ENCODE peak calls at places on chromosome 9, in five cellular contexts. K is suprapubic skin, B is heart right ventricle, U is ovary, Y is A673. R is an unnamed sample.

GRCh38 chr9:4425358-4426045 is 64.8 kb upstream of the SLC1A1 start:
- DNase-seq in K (no peak), B (no peak), U (no peak), Y (peak; percentile 12), R (no peak)

GRCh38 chr9:37364751-37365360 is 57.6 kb upstream of the GRHPR start:
- DNase-seq in K (no peak), B (no peak), U (no peak), Y (no peak), R (no peak)

GRCh38 chr9:130561056-130561455 is 18.3 kb upstream of the FUBP3 start:
- DNase-seq in K (no peak), B (no peak), U (no peak), Y (no peak), R (no peak)

GRCh38 chr9:136844766-136845464 is 2.6 kb downstream of the AJM1 start:
- DNase-seq in K (no peak), B (no peak), U (no peak), Y (no peak), R (no peak)

GRCh38 chr9:5951686-5952211 is 61.1 kb downstream of the MLANA start:
- DNase-seq in K (no peak), B (no peak), U (no peak), Y (no peak), R (no peak)

GRCh38 chr9:68999393-69000105 is 14.4 kb downstream of the PRKACG start:
- DNase-seq in K (no peak), B (peak; percentile 84), U (peak; percentile 24), Y (peak; percentile 78), R (no peak)

GRCh38 chr9:134159566-134160245 is 4.7 kb downstream of the RNU6ATAC start:
- DNase-seq in K (no peak), B (no peak), U (no peak), Y (no peak), R (no peak)

GRCh38 chr9:35774907-35775635 is 16.3 kb upstream of the NPR2 start:
- DNase-seq in K (no peak), B (peak; percentile 25), U (no peak), Y (no peak), R (no peak)

GRCh38 chr9:38066907-38067610 is 2.0 kb downstream of the SHB start:
- DNase-seq in K (no peak), B (peak; percentile 66), U (peak; percentile 56), Y (peak; percentile 37), R (no peak)

GRCh38 chr9:136624184-136624951 is 38.3 kb upstream of the EGFL7 start:
- DNase-seq in K (no peak), B (no peak), U (no peak), Y (no peak), R (no peak)

GRCh38 chr9:37350486-37351190 is 71.9 kb upstream of the GRHPR start:
- DNase-seq in K (no peak), B (no peak), U (no peak), Y (no peak), R (no peak)

GRCh38 chr9:93235278-93235960 is 51.5 kb downstream of the WNK2 start:
- DNase-seq in K (no peak), B (peak; percentile 21), U (no peak), Y (no peak), R (no peak)

GRCh38 chr9:35627575-35627974 is 9.4 kb upstream of the CD72 start:
- DNase-seq in K (no peak), B (no peak), U (no peak), Y (no peak), R (no peak)

GRCh38 chr9:113687680-113688371 is 188.3 kb upstream of the ZNF618 start:
- DNase-seq in K (no peak), B (no peak), U (peak; percentile 44), Y (no peak), R (no peak)

GRCh38 chr9:136996361-136997281 is at the start of gene CLIC3:
- DNase-seq in K (no peak), B (no peak), U (peak; percentile 56), Y (no peak), R (no peak)

GRCh38 chr9:27538668-27539067 is 9.1 kb upstream of the MOB3B start:
- DNase-seq in K (no peak), B (no peak), U (no peak), Y (no peak), R (no peak)

GRCh38 chr9:116689117-116689516 is 2.0 kb downstream of the TRIM32 start:
- DNase-seq in K (no peak), B (no peak), U (no peak), Y (no peak), R (no peak)

GRCh38 chr9:127136081-127136879 is 13.8 kb upstream of the ANGPTL2 start:
- DNase-seq in K (no peak), B (no peak), U (peak; percentile 26), Y (no peak), R (no peak)

GRCh38 chr9:91678807-91679206 is 255.2 kb upstream of the NFIL3 start:
- DNase-seq in K (no peak), B (no peak), U (no peak), Y (no peak), R (no peak)

GRCh38 chr9:91677354-91677753 is 253.7 kb upstream of the NFIL3 start:
- DNase-seq in K (no peak), B (no peak), U (no peak), Y (no peak), R (no peak)

GRCh38 chr9:91677822-91678221 is 254.2 kb upstream of the NFIL3 start:
- DNase-seq in K (no peak), B (no peak), U (no peak), Y (no peak), R (no peak)

GRCh38 chr9:91680129-91680528 is 256.5 kb upstream of the NFIL3 start:
- DNase-seq in K (no peak), B (no peak), U (no peak), Y (no peak), R (no peak)

DNA sequence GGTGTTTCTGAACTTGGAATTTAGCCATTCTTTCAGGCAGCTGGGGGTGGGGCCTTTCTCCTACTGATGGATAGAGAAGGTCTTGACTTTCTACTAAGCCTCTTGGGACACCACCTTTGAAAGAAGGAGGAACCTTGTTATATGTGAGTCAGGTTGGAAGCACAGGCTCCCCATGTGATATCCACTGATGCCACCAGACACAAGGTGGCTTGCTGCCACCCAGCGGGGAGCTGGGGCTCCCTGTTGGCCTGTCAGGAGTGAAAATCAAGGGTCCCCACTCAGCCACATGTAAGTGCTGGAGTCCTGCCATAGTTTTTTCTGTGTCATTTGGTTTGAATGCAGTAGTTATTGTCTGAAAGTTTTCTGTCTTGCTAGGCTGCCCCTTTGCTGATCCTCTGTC is 252.4 kb upstream of the NFIL3 start:
- DNase-seq in K (no peak), B (no peak), U (no peak), Y (no peak), R (no peak)
- TF ChIP-seq CTCF in K (no peak), B (peak; percentile 36), U (no peak), Y (no peak), R (peak; percentile 38)

DNA sequence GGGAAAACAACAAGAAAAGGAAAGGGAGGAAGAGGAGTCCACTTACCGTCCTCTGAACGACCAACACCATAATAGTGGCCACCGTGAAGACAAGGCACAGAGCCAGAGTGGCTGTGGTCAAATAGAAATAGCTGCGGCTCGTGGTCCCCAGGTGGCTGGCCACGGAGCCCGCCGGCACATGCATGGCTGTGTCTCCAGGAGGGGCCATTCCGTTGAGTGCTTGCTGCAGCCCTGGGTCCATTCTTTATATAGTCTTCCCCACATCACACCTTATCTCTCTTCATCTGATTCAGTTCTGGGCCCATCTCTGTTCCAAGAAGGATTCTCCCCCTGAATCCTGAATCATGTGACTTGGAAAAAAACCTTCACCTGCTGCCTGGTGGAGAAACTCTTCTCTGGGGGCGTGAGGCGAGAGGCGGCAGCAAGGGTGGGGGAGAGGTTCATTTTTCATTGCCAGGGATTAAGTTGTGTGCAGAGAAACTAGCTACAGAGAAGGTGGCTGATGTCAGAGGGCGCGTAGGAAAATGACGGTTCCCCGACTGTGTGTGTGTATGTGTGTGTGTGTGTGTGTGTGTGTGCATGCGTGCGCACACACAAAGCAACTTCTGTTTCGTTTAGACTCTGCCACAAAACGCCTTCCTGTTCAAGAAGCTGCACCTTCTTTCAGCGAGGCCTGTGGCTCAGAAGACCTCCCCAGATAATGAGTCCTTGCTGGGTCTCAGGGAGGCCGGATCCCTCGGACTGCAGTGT is at the start of gene TNFSF8:
- DNase-seq in K (no peak), B (peak; percentile 34), U (no peak), Y (no peak), R (no peak)
- H3K4me3 ChIP-seq in K (peak within 1 kb of the TSS; percentile 26), B (peak within 1 kb of the TSS; percentile 10), U (no peak within 1 kb of the TSS), Y (no peak within 1 kb of the TSS), R (no peak within 1 kb of the TSS)

GRCh38 chr9:132946216-132946615 is 1.8 kb upstream of the TSC1 start:
- DNase-seq in K (no peak), B (no peak), U (no peak), Y (no peak), R (no peak)

GRCh38 chr9:132945186-132946130 is 1.0 kb upstream of the TSC1 start:
- DNase-seq in K (no peak), B (no peak), U (no peak), Y (no peak), R (no peak)

GRCh38 chr9:132943677-132944293 is 631 bp downstream of the TSC1 start:
- DNase-seq in K (no peak), B (no peak), U (no peak), Y (peak; percentile 14), R (no peak)

GRCh38 chr9:132942541-132943182 is 1.8 kb downstream of the TSC1 start:
- DNase-seq in K (no peak), B (no peak), U (no peak), Y (no peak), R (no peak)

GRCh38 chr9:132944294-132945185 is at the start of gene TSC1:
- DNase-seq in K (peak; percentile 99), B (peak; percentile 97), U (peak; percentile 99), Y (peak; percentile 96), R (peak; percentile 83)
- TF ChIP-seq CTCF in K (no peak), B (no peak), U (no peak), Y (no peak), R (no peak)

DNA sequence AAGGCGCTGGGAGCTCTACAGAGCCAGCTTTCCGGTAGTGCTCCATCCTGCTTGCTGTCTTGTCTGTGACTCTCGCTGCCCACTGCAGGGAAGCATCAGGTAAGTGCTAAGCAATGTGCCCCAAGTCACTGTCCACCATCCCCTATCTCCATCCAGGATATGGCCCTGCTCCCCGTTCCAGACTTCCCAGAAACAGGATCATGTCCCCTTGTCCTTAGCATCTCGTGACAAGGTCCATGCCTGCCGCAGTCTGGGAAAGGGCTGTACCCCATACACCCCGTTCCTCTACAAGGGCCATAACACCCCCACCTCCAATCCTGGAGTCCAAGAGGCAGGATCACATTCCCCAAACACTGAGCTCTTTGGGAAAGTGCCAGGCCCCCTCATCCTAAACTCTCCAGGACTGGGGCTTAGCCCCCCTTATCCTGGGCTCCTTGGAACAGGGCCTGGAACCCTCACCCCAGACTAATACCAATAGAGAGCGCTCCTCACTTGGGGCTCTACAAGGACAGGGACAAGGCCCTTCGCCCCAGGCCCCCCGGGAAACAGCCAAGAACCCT is 566 bp downstream of the RPP25L start:
- DNase-seq in K (no peak), B (no peak), U (peak; percentile 61), Y (no peak), R (no peak)
- H3K4me3 ChIP-seq in K (peak overlapping the region; percentile 64), B (peak overlapping the region; percentile 79), U (peak overlapping the region; percentile 64), Y (peak overlapping the region; percentile 91), R (peak overlapping the region; percentile 97)

GRCh38 chr9:94922098-94922607 is 195.7 kb downstream of the AOPEP start:
- DNase-seq in K (no peak), B (no peak), U (peak; percentile 46), Y (peak; percentile 19), R (no peak)
- TF ChIP-seq CTCF in K (no peak), B (no peak), U (no peak), Y (no peak), R (no peak)